ENCODE peak calls at places on chromosomes 1 and 21, in seven cellular contexts. Q, U, C, G, V, D and I are unnamed samples.

GRCh38 chr1:24727490-24728214 is 17.6 kb upstream of the CLIC4 start:
- DNase-seq in Q (peak; percentile 95), U (no peak), C (peak; percentile 95), G (peak; percentile 6), V (peak; percentile 69), D (no peak), I (no peak)

GRCh38 chr1:172109357-172109756 is 268.1 kb downstream of the DNM3 start:
- DNase-seq in Q (no peak), U (no peak), C (no peak), G (no peak), V (no peak), D (no peak), I (no peak)

GRCh38 chr1:111140680-111140967 is 601 bp downstream of the CEPT1 start:
- DNase-seq in Q (no peak), U (no peak), C (peak; percentile 76), G (no peak), V (no peak), D (no peak), I (no peak)

GRCh38 chr1:87398644-87399043 is 70.0 kb downstream of the LMO4 start:
- DNase-seq in Q (no peak), U (no peak), C (peak; percentile 86), G (no peak), V (no peak), D (no peak), I (no peak)

GRCh38 chr1:160365325-160365724 is 1.5 kb upstream of the NHLH1 start:
- DNase-seq in Q (no peak), U (no peak), C (no peak), G (no peak), V (no peak), D (no peak), I (no peak)

GRCh38 chr1:26828352-26829093 is 2.0 kb downstream of the ZDHHC18 start:
- DNase-seq in Q (no peak), U (no peak), C (no peak), G (no peak), V (no peak), D (no peak), I (peak; percentile 81)

GRCh38 chr21:28104346-28104745 is 888.3 kb downstream of the LTN1 start:
- DNase-seq in Q (no peak), U (no peak), C (peak; percentile 50), G (no peak), V (no peak), D (no peak), I (no peak)

GRCh38 chr1:37776946-37777516 is 12.1 kb upstream of the EPHA10 start:
- DNase-seq in Q (no peak), U (no peak), C (no peak), G (peak; percentile 15), V (no peak), D (no peak), I (no peak)

GRCh38 chr1:2044510-2045319 is 5.5 kb upstream of the PRKCZ start:
- DNase-seq in Q (peak; percentile 90), U (peak; percentile 78), C (peak; percentile 45), G (peak; percentile 76), V (peak; percentile 81), D (peak; percentile 70), I (peak; percentile 87)

GRCh38 chr1:156448134-156448967 is 52.2 kb downstream of the MEF2D start:
- DNase-seq in Q (no peak), U (no peak), C (no peak), G (no peak), V (no peak), D (no peak), I (no peak)

GRCh38 chr1:14755518-14756252 is 157.2 kb downstream of the KAZN start:
- DNase-seq in Q (no peak), U (no peak), C (peak; percentile 68), G (no peak), V (peak; percentile 42), D (no peak), I (no peak)

GRCh38 chr21:22476726-22477646 is 1478.8 kb downstream of the NCAM2 start:
- DNase-seq in Q (no peak), U (no peak), C (no peak), G (no peak), V (no peak), D (peak; percentile 64), I (no peak)

GRCh38 chr1:201230676-201231075 is 40.1 kb downstream of the IGFN1 start:
- DNase-seq in Q (peak; percentile 25), U (no peak), C (no peak), G (no peak), V (no peak), D (no peak), I (no peak)

GRCh38 chr1:113677250-113678158 is 81.8 kb downstream of the PHTF1 start:
- DNase-seq in Q (no peak), U (no peak), C (peak; percentile 52), G (no peak), V (peak; percentile 65), D (no peak), I (no peak)

GRCh38 chr1:170705981-170706380 is 42.0 kb downstream of the PRRX1 start:
- DNase-seq in Q (no peak), U (no peak), C (no peak), G (no peak), V (no peak), D (no peak), I (no peak)

GRCh38 chr1:94690033-94690712 is 130.0 kb upstream of the SLC44A3 start:
- DNase-seq in Q (no peak), U (no peak), C (peak; percentile 64), G (no peak), V (no peak), D (no peak), I (no peak)

GRCh38 chr1:27092888-27093287 is 62.0 kb downstream of the SLC9A1 start:
- DNase-seq in Q (no peak), U (no peak), C (no peak), G (no peak), V (no peak), D (no peak), I (no peak)